ENCODE peak calls at places on chromosomes 11 and 22, in four cellular contexts. One of them, this sample, is unnamed.

GRCh38 chr11:40293655-40294342 is 1165.7 kb downstream of the LRRC4C start:
- DNase-seq in H9: peak; percentile 79
- DNase-seq in IMR-90: peak; percentile 92
- DNase-seq in SK-N-SH: peak; percentile 82
- DNase-seq in this sample: peak; percentile 20

GRCh38 chr11:48210052-48210451 is 6.6 kb upstream of the OR4B1 start:
- DNase-seq in H9: peak; percentile 29
- DNase-seq in IMR-90: peak; percentile 17
- DNase-seq in SK-N-SH: no peak
- DNase-seq in this sample: no peak

GRCh38 chr11:30346068-30346688 is 23.3 kb downstream of the ARL14EP start:
- DNase-seq in H9: no peak
- DNase-seq in IMR-90: peak; percentile 62
- DNase-seq in SK-N-SH: peak; percentile 43
- DNase-seq in this sample: peak; percentile 72

GRCh38 chr22:18965526-18966421 is 29.7 kb upstream of the PRODH start:
- DNase-seq in H9: no peak
- DNase-seq in IMR-90: no peak
- DNase-seq in SK-N-SH: no peak
- DNase-seq in this sample: no peak

GRCh38 chr11:74279256-74279655 is 32.2 kb downstream of the P4HA3 start:
- DNase-seq in H9: no peak
- DNase-seq in IMR-90: no peak
- DNase-seq in SK-N-SH: no peak
- DNase-seq in this sample: no peak

GRCh38 chr11:83349371-83349770 is 63.2 kb upstream of the CCDC90B start:
- DNase-seq in H9: no peak
- DNase-seq in IMR-90: no peak
- DNase-seq in SK-N-SH: no peak
- DNase-seq in this sample: no peak

GRCh38 chr22:23212061-23213030 is 32.0 kb downstream of the BCR start:
- DNase-seq in H9: no peak
- DNase-seq in IMR-90: no peak
- DNase-seq in SK-N-SH: no peak
- DNase-seq in this sample: no peak

GRCh38 chr11:129279326-129280026 is 87.4 kb upstream of the ARHGAP32 start:
- DNase-seq in H9: peak; percentile 81
- DNase-seq in IMR-90: peak; percentile 67
- DNase-seq in SK-N-SH: peak; percentile 98
- DNase-seq in this sample: peak; percentile 87

GRCh38 chr11:64062185-64063039 is 26.7 kb downstream of the FLRT1 start:
- DNase-seq in H9: no peak
- DNase-seq in IMR-90: no peak
- DNase-seq in SK-N-SH: no peak
- DNase-seq in this sample: no peak

GRCh38 chr11:64059339-64060176 is 23.8 kb downstream of the FLRT1 start:
- DNase-seq in H9: peak; percentile 52
- DNase-seq in IMR-90: no peak
- DNase-seq in SK-N-SH: no peak
- DNase-seq in this sample: no peak

GRCh38 chr11:64060263-64060860 is 24.6 kb downstream of the FLRT1 start:
- DNase-seq in H9: peak; percentile 46
- DNase-seq in IMR-90: no peak
- DNase-seq in SK-N-SH: no peak
- DNase-seq in this sample: no peak

GRCh38 chr11:64058494-64058893 is 22.8 kb downstream of the FLRT1 start:
- DNase-seq in H9: no peak
- DNase-seq in IMR-90: no peak
- DNase-seq in SK-N-SH: peak; percentile 96
- DNase-seq in this sample: no peak

DNA sequence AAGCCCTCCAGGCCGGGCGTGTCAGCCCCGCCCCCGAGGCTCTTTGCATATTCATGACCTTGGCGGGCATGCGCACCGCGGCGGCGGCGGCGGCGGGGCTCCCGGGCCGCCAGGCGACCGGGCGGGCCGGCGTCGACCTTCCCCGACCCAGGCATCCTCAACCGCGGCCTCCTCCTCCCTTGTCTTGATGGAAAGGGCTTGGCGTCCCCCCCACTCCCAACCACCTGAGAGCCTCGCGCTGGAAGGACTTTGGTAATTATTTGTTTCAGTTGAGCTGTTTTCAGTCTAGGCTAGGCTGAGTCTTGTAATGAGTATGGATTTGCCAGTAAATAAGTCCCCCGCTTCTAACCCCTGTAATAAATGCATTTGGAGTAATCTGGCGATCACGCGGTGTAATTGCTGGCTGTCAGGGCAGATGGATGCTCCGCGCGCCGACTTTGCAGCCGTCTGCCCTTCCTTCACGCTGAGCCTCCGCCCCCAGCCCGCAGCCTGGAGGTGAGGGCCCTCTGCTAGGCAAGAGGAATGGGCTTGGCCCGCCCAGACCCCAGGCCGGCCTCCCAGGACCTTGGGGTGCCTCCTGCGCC is 25.2 kb downstream of the FLRT1 start:
- DNase-seq in H9: peak; percentile 73
- DNase-seq in IMR-90: no peak
- DNase-seq in SK-N-SH: peak; percentile 81
- DNase-seq in this sample: peak; percentile 52
- H3K9ac ChIP-seq in H9: no peak overlapping the region
- H3K9ac ChIP-seq in IMR-90: peak overlapping the region; percentile 78
- H3K9ac ChIP-seq in SK-N-SH: peak overlapping the region; percentile 55
- H3K9ac ChIP-seq in this sample: no peak overlapping the region

DNA sequence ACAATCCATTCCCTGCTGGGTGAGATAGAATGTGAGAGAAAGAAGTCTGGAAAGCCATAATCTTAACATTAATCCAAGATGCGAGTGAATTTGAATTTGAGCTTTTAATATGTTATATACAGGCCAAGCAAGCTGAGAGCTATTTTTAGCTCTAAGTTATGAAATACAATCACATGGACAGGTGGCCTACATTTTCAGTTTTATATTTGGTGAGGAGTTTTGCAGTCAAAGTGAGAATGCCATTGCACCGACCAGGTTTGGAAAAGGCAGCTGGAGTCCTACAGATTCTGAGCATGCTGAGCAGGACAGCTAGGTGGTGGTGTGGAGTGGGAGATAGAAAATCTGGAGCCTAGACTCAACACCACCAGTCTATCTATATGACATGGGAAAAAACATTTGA is 12.0 kb downstream of the OR5B21 start:
- DNase-seq in H9: no peak
- DNase-seq in IMR-90: no peak
- DNase-seq in SK-N-SH: no peak
- DNase-seq in this sample: peak; percentile 11
- TF ChIP-seq CTCF in H9: no peak
- TF ChIP-seq CTCF in IMR-90: no peak
- TF ChIP-seq CTCF in SK-N-SH: no peak
- TF ChIP-seq CTCF in this sample: peak; percentile 22

GRCh38 chr22:17281026-17281809 is 62.0 kb upstream of the ADA2 start:
- DNase-seq in H9: no peak
- DNase-seq in IMR-90: no peak
- DNase-seq in SK-N-SH: no peak
- DNase-seq in this sample: no peak
- H2AFZ ChIP-seq in H9: no peak overlapping the region
- H2AFZ ChIP-seq in IMR-90: no peak overlapping the region
- H2AFZ ChIP-seq in SK-N-SH: no peak overlapping the region
- H2AFZ ChIP-seq in this sample: peak overlapping the region; percentile 20

DNA sequence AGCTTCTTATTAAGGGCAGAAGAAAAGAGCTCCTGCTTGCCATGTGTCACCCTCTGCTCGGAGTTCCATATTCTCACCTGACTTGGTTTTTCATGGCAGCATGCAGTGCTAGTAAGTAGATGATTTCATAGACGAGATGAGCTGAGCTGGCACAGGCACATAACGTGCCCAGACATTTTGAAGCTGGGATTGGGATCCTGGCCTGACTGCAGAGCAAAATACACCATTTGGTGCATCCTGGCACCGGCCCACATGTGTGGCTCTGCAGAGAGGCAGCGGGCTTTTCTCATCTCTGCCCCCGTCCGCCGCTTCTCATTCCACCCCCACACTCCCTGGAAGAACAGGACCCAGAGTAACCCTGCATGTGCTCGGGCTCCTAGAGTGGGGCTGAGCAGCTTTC is 24.8 kb downstream of the FAM118A start:
- DNase-seq in H9: no peak
- DNase-seq in IMR-90: no peak
- DNase-seq in SK-N-SH: no peak
- DNase-seq in this sample: no peak
- H3K9ac ChIP-seq in H9: no peak overlapping the region
- H3K9ac ChIP-seq in IMR-90: no peak overlapping the region
- H3K9ac ChIP-seq in SK-N-SH: no peak overlapping the region
- H3K9ac ChIP-seq in this sample: no peak overlapping the region

DNA sequence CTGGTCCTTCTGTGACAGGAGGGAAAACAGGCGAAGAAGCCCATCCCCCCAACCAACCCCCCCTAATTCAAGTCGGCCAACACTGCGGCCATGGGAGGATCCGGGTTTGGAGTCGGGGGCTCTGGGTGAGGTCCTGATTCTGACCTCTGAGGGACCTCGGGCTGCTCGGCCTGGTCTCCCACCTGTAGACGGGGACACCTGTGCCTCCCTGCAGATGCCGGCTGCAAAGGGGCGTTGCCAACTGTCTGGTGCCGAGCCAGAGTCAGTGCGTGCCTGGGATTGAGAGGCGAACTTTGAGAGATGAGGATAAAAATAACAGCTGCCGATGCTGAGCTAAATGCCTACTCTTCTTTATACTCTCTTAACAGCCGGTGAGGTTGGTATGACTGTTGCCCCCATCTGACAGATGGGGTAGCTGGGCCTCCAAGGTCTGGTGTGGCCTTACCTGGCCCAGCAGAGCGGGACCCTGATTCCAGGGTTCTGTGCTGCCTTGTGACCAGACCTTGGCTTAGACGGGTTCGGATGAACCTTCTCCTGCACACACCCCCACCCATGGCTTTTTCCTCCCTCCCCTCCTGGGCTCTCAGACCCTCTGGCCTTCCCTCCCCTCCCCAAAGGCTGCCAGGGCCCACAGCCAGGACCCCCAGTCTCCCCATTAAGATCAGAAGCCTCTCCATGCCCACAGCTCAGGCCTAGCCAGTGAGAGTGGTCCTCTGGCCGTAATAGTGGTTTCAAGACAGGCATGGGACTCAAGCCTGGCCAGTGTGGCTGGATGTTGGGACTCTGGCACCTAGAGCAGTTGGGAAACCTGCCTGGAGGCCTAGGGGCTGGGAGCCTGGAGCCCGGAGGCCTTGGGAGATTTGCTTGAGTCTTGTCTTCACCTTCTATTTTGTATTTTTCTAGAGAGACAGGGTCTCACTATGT is 41.7 kb downstream of the KCNJ4 start:
- DNase-seq in H9: no peak
- DNase-seq in IMR-90: no peak
- DNase-seq in SK-N-SH: no peak
- DNase-seq in this sample: no peak
- TF ChIP-seq CTCF in H9: no peak
- TF ChIP-seq CTCF in IMR-90: no peak
- TF ChIP-seq CTCF in SK-N-SH: no peak
- TF ChIP-seq CTCF in this sample: no peak

GRCh38 chr22:20779014-20779812 is 5.3 kb downstream of the SERPIND1 start:
- DNase-seq in H9: no peak
- DNase-seq in IMR-90: no peak
- DNase-seq in SK-N-SH: no peak
- DNase-seq in this sample: no peak

GRCh38 chr22:20777420-20778177 is 3.7 kb downstream of the SERPIND1 start:
- DNase-seq in H9: no peak
- DNase-seq in IMR-90: peak; percentile 94
- DNase-seq in SK-N-SH: no peak
- DNase-seq in this sample: no peak

GRCh38 chr22:20774882-20775281 is 969 bp downstream of the SERPIND1 start:
- DNase-seq in H9: no peak
- DNase-seq in IMR-90: no peak
- DNase-seq in SK-N-SH: no peak
- DNase-seq in this sample: no peak

GRCh38 chr22:20775342-20775895 is 1.5 kb downstream of the SERPIND1 start:
- DNase-seq in H9: no peak
- DNase-seq in IMR-90: no peak
- DNase-seq in SK-N-SH: no peak
- DNase-seq in this sample: no peak

GRCh38 chr22:20776624-20777405 is 2.9 kb downstream of the SERPIND1 start:
- DNase-seq in H9: no peak
- DNase-seq in IMR-90: no peak
- DNase-seq in SK-N-SH: no peak
- DNase-seq in this sample: no peak
- H2AFZ ChIP-seq in H9: no peak overlapping the region
- H2AFZ ChIP-seq in IMR-90: no peak overlapping the region
- H2AFZ ChIP-seq in SK-N-SH: no peak overlapping the region
- H2AFZ ChIP-seq in this sample: no peak overlapping the region

GRCh38 chr11:85835263-85835662 is 19.9 kb upstream of the CCDC83 start:
- DNase-seq in H9: no peak
- DNase-seq in IMR-90: no peak
- DNase-seq in SK-N-SH: no peak
- DNase-seq in this sample: no peak
- H3K9ac ChIP-seq in H9: no peak overlapping the region
- H3K9ac ChIP-seq in IMR-90: no peak overlapping the region
- H3K9ac ChIP-seq in SK-N-SH: no peak overlapping the region
- H3K9ac ChIP-seq in this sample: no peak overlapping the region

GRCh38 chr22:35229865-35230264 is 27.4 kb upstream of the HMGXB4 start:
- DNase-seq in H9: no peak
- DNase-seq in IMR-90: no peak
- DNase-seq in SK-N-SH: no peak
- DNase-seq in this sample: no peak
- TF ChIP-seq CTCF in H9: no peak
- TF ChIP-seq CTCF in IMR-90: no peak
- TF ChIP-seq CTCF in SK-N-SH: no peak
- TF ChIP-seq CTCF in this sample: peak; percentile 5

GRCh38 chr11:11010624-11011127 is 152.8 kb upstream of the ZBED5 start:
- DNase-seq in H9: peak; percentile 66
- DNase-seq in IMR-90: peak; percentile 1
- DNase-seq in SK-N-SH: peak; percentile 45
- DNase-seq in this sample: no peak
- H2AFZ ChIP-seq in H9: no peak overlapping the region
- H2AFZ ChIP-seq in IMR-90: no peak overlapping the region
- H2AFZ ChIP-seq in SK-N-SH: no peak overlapping the region
- H2AFZ ChIP-seq in this sample: no peak overlapping the region